ENCODE peak calls at places on chromosomes 13 and 19, in six cellular contexts. O, C, N, K, U and W are unnamed samples.

GRCh38 chr19:23377276-23377675 is 18.0 kb downstream of the ZNF91 start:
- DNase-seq in O (no peak), C (no peak), N (no peak), K (no peak), U (no peak), W (no peak)

GRCh38 chr19:36160821-36161596 is 8.8 kb upstream of the COX7A1 start:
- DNase-seq in O (no peak), C (no peak), N (no peak), K (no peak), U (no peak), W (no peak)

GRCh38 chr19:38564981-38565685 is 52.6 kb downstream of the MAP4K1 start:
- DNase-seq in O (peak; percentile 48), C (no peak), N (no peak), K (no peak), U (no peak), W (no peak)

GRCh38 chr19:5341981-5342380 is 1.4 kb upstream of the PTPRS start:
- DNase-seq in O (no peak), C (no peak), N (no peak), K (no peak), U (no peak), W (no peak)

GRCh38 chr13:97945792-97946419 is 7.6 kb upstream of the IPO5 start:
- DNase-seq in O (no peak), C (no peak), N (no peak), K (no peak), U (no peak), W (peak; percentile 21)

GRCh38 chr13:79675931-79676658 is 195.1 kb downstream of the NDFIP2 start:
- DNase-seq in O (no peak), C (no peak), N (no peak), K (no peak), U (no peak), W (no peak)

GRCh38 chr13:110628477-110628793 is 13.1 kb downstream of the NAXD start:
- DNase-seq in O (no peak), C (no peak), N (no peak), K (no peak), U (no peak), W (no peak)

GRCh38 chr19:38115264-38115802 is 108.7 kb downstream of the DPF1 start:
- DNase-seq in O (no peak), C (no peak), N (no peak), K (no peak), U (no peak), W (no peak)

GRCh38 chr19:29831041-29831548 is 19.3 kb downstream of the CCNE1 start:
- DNase-seq in O (no peak), C (no peak), N (peak; percentile 67), K (peak; percentile 37), U (no peak), W (peak; percentile 43)

GRCh38 chr19:40400521-40400920 is 10.5 kb upstream of the HIPK4 start:
- DNase-seq in O (no peak), C (no peak), N (no peak), K (no peak), U (no peak), W (no peak)

GRCh38 chr19:18741124-18741493 is 50.0 kb downstream of the COMP start:
- DNase-seq in O (no peak), C (no peak), N (no peak), K (no peak), U (no peak), W (no peak)

GRCh38 chr13:48199404-48199991 is 33.5 kb upstream of the ITM2B start:
- DNase-seq in O (no peak), C (no peak), N (no peak), K (no peak), U (no peak), W (no peak)

GRCh38 chr19:29044037-29044436 is 168.9 kb downstream of the UQCRFS1 start:
- DNase-seq in O (no peak), C (no peak), N (no peak), K (no peak), U (no peak), W (no peak)

GRCh38 chr19:47231215-47232054 is 436 bp upstream of the BBC3 start:
- DNase-seq in O (peak; percentile 87), C (peak; percentile 49), N (peak; percentile 87), K (peak; percentile 85), U (peak; percentile 94), W (peak; percentile 94)

GRCh38 chr19:34150558-34150957 is 21.7 kb upstream of the LSM14A start:
- DNase-seq in O (no peak), C (no peak), N (no peak), K (no peak), U (no peak), W (no peak)

GRCh38 chr13:53138369-53139036 is 109.9 kb downstream of the OLFM4 start:
- DNase-seq in O (no peak), C (no peak), N (no peak), K (no peak), U (peak; percentile 53), W (no peak)

GRCh38 chr13:113652404-113653263 is 5.4 kb downstream of the ATP4B start:
- DNase-seq in O (no peak), C (no peak), N (no peak), K (no peak), U (peak; percentile 34), W (no peak)

GRCh38 chr13:21372530-21372929 is 86.6 kb downstream of the ZDHHC20 start:
- DNase-seq in O (no peak), C (no peak), N (no peak), K (no peak), U (no peak), W (no peak)

GRCh38 chr19:41431426-41432386 is 4.5 kb upstream of the B3GNT8 start:
- DNase-seq in O (no peak), C (no peak), N (no peak), K (no peak), U (no peak), W (no peak)

GRCh38 chr19:2555422-2556220 is 79.7 kb downstream of the GADD45B start:
- DNase-seq in O (no peak), C (no peak), N (no peak), K (no peak), U (peak; percentile 50), W (no peak)

GRCh38 chr19:12333162-12334159 is at the start of gene ZNF563:
- DNase-seq in O (peak; percentile 94), C (peak; percentile 81), N (peak; percentile 99), K (peak; percentile 95), U (peak; percentile 98), W (peak; percentile 96)

GRCh38 chr13:67769063-67769986 is 539.2 kb upstream of the PCDH9 start:
- DNase-seq in O (no peak), C (no peak), N (no peak), K (no peak), U (no peak), W (no peak)

GRCh38 chr13:109789262-109789661 is 2.9 kb upstream of the IRS2 start:
- DNase-seq in O (no peak), C (no peak), N (no peak), K (no peak), U (no peak), W (no peak)

GRCh38 chr13:82740442-82740841 is 1141.8 kb downstream of the SLITRK1 start:
- DNase-seq in O (no peak), C (no peak), N (no peak), K (no peak), U (peak; percentile 35), W (no peak)

GRCh38 chr19:4063369-4064072 is 3.2 kb downstream of the ZBTB7A start:
- DNase-seq in O (no peak), C (no peak), N (no peak), K (no peak), U (no peak), W (peak; percentile 34)

GRCh38 chr13:33111414-33112110 is 95.3 kb downstream of the KL start:
- DNase-seq in O (no peak), C (no peak), N (no peak), K (no peak), U (no peak), W (no peak)

GRCh38 chr19:12000152-12000981 is 35.1 kb downstream of the ZNF433 start:
- DNase-seq in O (no peak), C (no peak), N (no peak), K (no peak), U (no peak), W (peak; percentile 31)

GRCh38 chr19:29764322-29764721 is 47.5 kb upstream of the CCNE1 start:
- DNase-seq in O (no peak), C (no peak), N (no peak), K (no peak), U (no peak), W (no peak)

GRCh38 chr19:1315470-1316166 is 29.9 kb downstream of the EFNA2 start:
- DNase-seq in O (no peak), C (no peak), N (no peak), K (no peak), U (no peak), W (peak; percentile 34)

GRCh38 chr13:21137696-21138095 is 38.7 kb downstream of the SKA3 start:
- DNase-seq in O (no peak), C (no peak), N (no peak), K (no peak), U (no peak), W (peak; percentile 58)